ENCODE peak calls at places on chromosomes 3 and 15, in six cellular contexts. J is hepatocyte, Z is spleen, U is AG04450, O is heart left ventricle, W is aorta. P is an unnamed sample. For H3K27me3, the result is how much of the 10 kb centered on the place peaks cover.

GRCh38 chr3:27360113-27361078 is 8.8 kb downstream of the NEK10 start:
- DNase-seq in J (peak), Z (no peak), U (no peak), O (no peak), W (no peak), P (peak)

GRCh38 chr3:139084176-139084575 is 39.5 kb upstream of the PRR23C start:
- DNase-seq in J (no peak), Z (no peak), U (no peak), O (no peak), W (no peak), P (no peak)

GRCh38 chr3:100500320-100500880 is 8.0 kb downstream of the TMEM45A start:
- DNase-seq in J (no peak), Z (no peak), U (no peak), O (no peak), W (no peak), P (no peak)

GRCh38 chr3:70992131-70992530 is 591.4 kb downstream of the FOXP1 start:
- DNase-seq in J (no peak), Z (no peak), U (no peak), O (no peak), W (no peak), P (no peak)

GRCh38 chr3:8640223-8640622 is 4.4 kb downstream of the SSUH2 start:
- DNase-seq in J (no peak), Z (no peak), U (no peak), O (no peak), W (no peak), P (no peak)

GRCh38 chr3:72127843-72128242 is 342.9 kb upstream of the PROK2 start:
- DNase-seq in J (no peak), Z (no peak), U (no peak), O (no peak), W (no peak), P (no peak)

GRCh38 chr3:180059351-180059750 is 22.6 kb upstream of the PEX5L start:
- DNase-seq in J (no peak), Z (no peak), U (no peak), O (no peak), W (no peak), P (no peak)

GRCh38 chr15:78396976-78397375 is 41.0 kb upstream of the IREB2 start:
- DNase-seq in J (peak), Z (no peak), U (no peak), O (no peak), W (peak), P (no peak)

GRCh38 chr3:156609115-156609514 is 54.2 kb upstream of the SSR3 start:
- DNase-seq in J (no peak), Z (no peak), U (no peak), O (no peak), W (no peak), P (no peak)

GRCh38 chr3:53045784-53046170 is at the start of gene SFMBT1:
- DNase-seq in J (peak), Z (peak), U (no peak), O (peak), W (peak), P (peak)

GRCh38 chr15:27767918-27768640 is 331.0 kb downstream of the OCA2 start:
- DNase-seq in J (no peak), Z (no peak), U (no peak), O (no peak), W (no peak), P (no peak)

GRCh38 chr3:76554717-76555116 is 485.2 kb upstream of the ROBO2 start:
- DNase-seq in J (no peak), Z (no peak), U (peak), O (no peak), W (no peak), P (no peak)

GRCh38 chr3:194686816-194687637 is 1.3 kb downstream of the FAM43A start:
- DNase-seq in J (peak), Z (peak), U (no peak), O (peak), W (peak), P (no peak)

GRCh38 chr15:57932348-57932747 is 133.2 kb downstream of the ALDH1A2 start:
- DNase-seq in J (no peak), Z (no peak), U (no peak), O (no peak), W (no peak), P (no peak)

GRCh38 chr3:147384210-147385058 is 21.9 kb downstream of the ZIC4 start:
- DNase-seq in J (no peak), Z (no peak), U (no peak), O (no peak), W (no peak), P (no peak)

GRCh38 chr3:128489860-128490649 is 2.9 kb downstream of the GATA2 start:
- DNase-seq in J (peak), Z (peak), U (no peak), O (no peak), W (peak), P (peak)

GRCh38 chr15:81184188-81184587 is 12.5 kb upstream of the IL16 start:
- DNase-seq in J (no peak), Z (no peak), U (no peak), O (no peak), W (no peak), P (no peak)

GRCh38 chr3:99499235-99499798 is 139.1 kb upstream of the COL8A1 start:
- DNase-seq in J (peak), Z (no peak), U (no peak), O (peak), W (no peak), P (peak)

GRCh38 chr3:50050361-50050760 is 38.4 kb upstream of the RBM5 start:
- DNase-seq in J (no peak), Z (no peak), U (peak), O (no peak), W (no peak), P (peak)

DNA sequence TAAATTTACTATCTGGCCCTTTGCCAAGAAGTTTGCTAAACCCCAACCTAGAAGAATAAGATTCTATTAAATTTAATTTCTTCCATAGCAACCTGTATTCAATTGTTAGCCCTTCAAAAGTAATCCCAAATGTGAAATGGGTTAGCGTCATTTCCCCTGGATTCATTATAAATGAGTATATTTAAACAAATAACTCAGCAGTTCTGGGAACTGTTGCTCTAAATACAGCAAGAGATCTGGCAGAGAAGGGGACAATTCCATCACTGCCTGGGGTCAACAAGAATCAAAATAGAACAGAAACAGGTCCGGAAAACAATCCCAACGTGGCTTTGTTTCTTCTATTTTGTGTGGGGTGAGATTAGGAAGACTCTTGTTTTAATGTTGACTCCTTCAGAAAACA is 56.7 kb downstream of the CERS3 start:
- DNase-seq in J (peak), Z (no peak), U (no peak), O (no peak), W (no peak), P (no peak)
- H3K27me3 ChIP-seq in J (under half), Z (under half), U (under half), O (under half), W (under half), P (under half)

DNA sequence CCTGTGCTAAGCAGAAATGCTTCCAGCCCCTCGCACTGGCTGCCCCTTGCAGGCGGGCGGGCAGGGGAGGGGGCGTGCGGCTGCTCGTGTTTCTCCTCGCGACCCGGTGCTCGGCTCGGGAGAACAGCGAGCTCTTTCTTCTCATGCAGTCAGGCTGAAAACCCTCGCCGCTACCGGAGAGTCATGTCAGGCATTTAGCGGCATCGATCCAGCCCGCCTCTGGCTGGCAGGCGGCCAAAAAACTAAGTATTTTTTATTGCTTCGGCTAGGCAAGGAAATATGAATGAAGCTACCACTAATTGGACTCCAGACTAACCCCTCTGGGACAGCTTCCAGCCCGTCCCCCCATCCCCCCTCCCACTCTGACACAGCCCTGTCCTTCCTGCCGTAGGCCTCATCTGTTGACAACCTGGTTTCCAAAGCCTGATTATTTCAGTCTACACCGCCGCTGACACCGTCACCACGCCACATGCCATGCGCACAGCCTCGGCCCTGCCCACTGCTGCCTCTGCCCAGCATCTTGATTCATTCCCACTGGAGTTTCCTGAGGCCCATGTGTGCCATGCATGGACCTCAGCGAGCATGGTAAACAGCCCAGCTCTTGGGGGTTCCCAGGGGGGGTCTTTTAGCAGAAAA is 35.3 kb downstream of the TLE3 start:
- DNase-seq in J (peak), Z (peak), U (peak), O (peak), W (peak), P (peak)
- H3K27ac ChIP-seq in J (peak), Z (no peak), U (peak), O (no peak), W (no peak), P (peak)

GRCh38 chr3:134364936-134365765 is 9.1 kb downstream of the AMOTL2 start:
- DNase-seq in J (no peak), Z (peak), U (no peak), O (no peak), W (peak), P (no peak)

GRCh38 chr3:134365766-134366065 is 8.5 kb downstream of the AMOTL2 start:
- DNase-seq in J (no peak), Z (peak), U (no peak), O (no peak), W (peak), P (no peak)

GRCh38 chr3:134366928-134367352 is 7.3 kb downstream of the AMOTL2 start:
- DNase-seq in J (no peak), Z (peak), U (no peak), O (no peak), W (peak), P (peak)

GRCh38 chr3:134367412-134367811 is 6.8 kb downstream of the AMOTL2 start:
- DNase-seq in J (no peak), Z (peak), U (no peak), O (no peak), W (peak), P (no peak)

DNA sequence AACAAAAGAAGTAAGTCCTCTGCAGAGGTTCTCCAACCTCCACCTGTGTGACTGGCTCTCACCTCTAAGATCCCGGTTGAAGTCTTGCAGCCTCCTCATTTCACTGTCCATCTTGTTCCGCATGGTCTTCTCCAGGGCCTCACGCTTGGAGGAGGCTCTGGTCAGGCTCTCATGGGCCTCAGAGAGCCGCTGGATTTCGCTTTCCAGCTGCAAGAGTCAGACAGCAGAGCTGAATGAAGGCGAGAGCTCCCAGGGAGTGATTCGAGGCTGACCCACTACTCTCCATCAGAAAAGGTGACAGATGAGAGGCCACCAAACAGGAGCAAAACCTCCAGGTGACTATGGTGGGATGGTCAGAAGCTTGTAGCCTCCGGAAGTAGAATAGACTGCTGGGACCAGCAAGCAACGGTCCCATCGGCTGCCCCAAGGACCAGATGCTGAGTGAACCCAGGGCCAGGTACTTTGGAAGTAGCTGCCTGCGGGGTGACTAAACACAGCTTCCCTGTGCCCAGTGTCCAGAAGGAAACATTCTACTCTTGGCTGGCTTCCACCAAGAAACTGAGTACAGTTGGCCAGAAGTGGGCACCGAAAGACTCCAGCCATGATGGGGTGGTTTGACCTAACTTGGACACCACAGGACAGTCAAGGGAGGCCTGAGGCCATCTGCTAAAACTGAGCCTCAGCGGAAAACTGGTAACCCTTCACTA is 7.9 kb downstream of the AMOTL2 start:
- DNase-seq in J (no peak), Z (peak), U (no peak), O (no peak), W (peak), P (no peak)
- H3K27me3 ChIP-seq in J (under half), Z (under half), U (under half), O (under half), W (under half), P (under half)

DNA sequence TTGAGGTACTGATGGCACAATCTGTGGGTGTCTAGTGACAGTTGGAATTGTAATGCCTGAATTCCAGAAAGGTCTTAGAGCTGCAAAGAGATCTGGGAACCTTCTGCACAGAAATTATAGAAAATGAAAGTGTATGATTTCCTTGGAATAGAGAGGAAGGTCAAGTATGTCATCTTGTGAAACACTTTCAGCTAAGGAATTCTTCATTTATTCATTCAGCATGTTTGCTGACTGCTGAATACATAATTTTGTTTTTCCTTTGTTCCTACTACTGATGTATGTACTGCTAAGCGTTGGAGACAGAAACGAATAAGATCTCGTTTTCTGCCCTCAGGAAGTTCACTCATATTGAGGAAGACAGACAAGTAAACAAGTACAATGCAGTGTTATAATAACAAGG is 14.4 kb upstream of the IL20RB start:
- DNase-seq in J (no peak), Z (no peak), U (no peak), O (no peak), W (no peak), P (no peak)
- H3K27ac ChIP-seq in J (no peak), Z (peak), U (no peak), O (no peak), W (no peak), P (no peak)

GRCh38 chr3:57142335-57142734 is 22.8 kb downstream of the IL17RD start:
- DNase-seq in J (no peak), Z (no peak), U (no peak), O (no peak), W (no peak), P (peak)
- H3K27me3 ChIP-seq in J (under half), Z (under half), U (under half), O (under half), W (under half), P (under half)

GRCh38 chr15:68191555-68191954 is 13.6 kb downstream of the CALML4 start:
- DNase-seq in J (no peak), Z (no peak), U (no peak), O (no peak), W (no peak), P (no peak)

GRCh38 chr15:68190048-68190447 is 15.1 kb downstream of the CALML4 start:
- DNase-seq in J (no peak), Z (no peak), U (no peak), O (no peak), W (no peak), P (no peak)

GRCh38 chr15:68192117-68192516 is 13.0 kb downstream of the CALML4 start:
- DNase-seq in J (peak), Z (no peak), U (no peak), O (no peak), W (no peak), P (no peak)

GRCh38 chr15:68195336-68196112 is 9.6 kb downstream of the CALML4 start:
- DNase-seq in J (no peak), Z (no peak), U (no peak), O (no peak), W (no peak), P (no peak)

DNA sequence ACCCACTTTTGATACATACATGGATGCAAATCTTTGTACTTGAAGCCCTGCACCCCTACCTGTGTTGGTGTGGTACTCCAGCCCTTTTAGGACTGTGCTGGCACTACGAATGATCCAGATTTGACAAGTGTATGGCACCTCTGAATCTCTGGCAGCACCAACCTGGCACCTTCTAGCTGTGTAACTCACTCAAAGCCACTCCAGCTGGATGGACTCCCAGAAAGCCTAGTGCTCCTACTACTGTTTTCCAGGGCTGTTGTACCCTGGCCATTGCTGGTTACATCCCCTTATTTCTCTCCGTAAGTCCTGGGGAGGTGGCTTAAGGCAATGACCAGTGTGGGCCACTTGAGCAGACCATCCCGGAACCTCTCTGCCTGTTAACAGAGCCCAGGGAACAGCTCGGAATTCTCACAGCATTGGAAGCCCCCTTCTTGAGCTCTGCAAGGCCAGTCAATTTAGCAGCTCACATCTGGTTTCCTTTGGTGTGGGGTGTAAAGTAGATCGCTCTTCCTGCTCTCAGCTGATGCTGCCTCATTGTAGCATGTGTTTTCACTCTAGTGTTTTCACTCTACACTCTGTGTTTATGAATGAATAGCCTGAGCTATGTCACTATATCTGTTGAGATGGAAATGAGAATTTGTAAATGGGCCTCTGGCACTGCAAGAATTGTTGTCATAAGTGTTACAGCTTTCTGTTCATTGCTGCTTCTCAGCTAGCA is 12.2 kb downstream of the CALML4 start:
- DNase-seq in J (peak), Z (no peak), U (no peak), O (peak), W (no peak), P (no peak)
- H3K27ac ChIP-seq in J (peak), Z (peak), U (no peak), O (no peak), W (peak), P (no peak)

DNA sequence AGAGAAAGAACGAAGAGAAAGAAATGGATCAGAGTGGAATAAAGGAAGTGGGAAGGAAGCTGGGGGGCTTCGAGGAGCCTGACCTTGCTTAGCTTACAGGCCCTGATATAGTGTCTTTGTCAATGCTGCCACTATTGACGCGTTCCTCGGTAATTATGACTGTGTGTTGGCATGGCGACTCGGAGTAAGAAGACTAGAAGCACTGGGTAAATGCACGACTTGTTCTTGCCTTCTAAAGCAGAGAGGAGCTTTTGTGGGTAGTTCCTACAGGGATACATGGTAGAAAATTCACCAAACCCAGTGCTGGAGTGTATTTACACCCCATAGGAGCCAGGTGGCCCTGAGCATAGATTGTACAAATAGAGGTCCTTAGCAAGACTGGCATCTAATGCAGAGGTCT is 47.7 kb upstream of the POLG start:
- DNase-seq in J (no peak), Z (no peak), U (no peak), O (no peak), W (peak), P (no peak)
- H3K27me3 ChIP-seq in J (half or more), Z (under half), U (half or more), O (under half), W (under half), P (under half)

GRCh38 chr15:63612300-63612699 is 15.1 kb downstream of the FBXL22 start:
- DNase-seq in J (no peak), Z (no peak), U (no peak), O (no peak), W (no peak), P (no peak)
- H3K27ac ChIP-seq in J (no peak), Z (peak), U (no peak), O (no peak), W (no peak), P (no peak)